ENCODE peak calls at places on chromosome 15, in five cellular contexts. G is G401, F is epithelial cell of esophagus, J is WTC11, Q is psoas muscle. I is an unnamed sample.

GRCh38 chr15:50697109-50697797 is 10.7 kb upstream of the TRPM7 start:
- DNase-seq in Q (no peak), J (no peak), G (no peak), F (peak), I (peak)

GRCh38 chr15:68311464-68311835 is 33.9 kb downstream of the FEM1B start:
- DNase-seq in F (no peak), Q (no peak), G (no peak), J (no peak), I (no peak)

GRCh38 chr15:58019503-58020376 is 45.8 kb downstream of the ALDH1A2 start:
- DNase-seq in J (no peak), F (peak), G (no peak), Q (no peak), I (peak)

GRCh38 chr15:70778258-70779076 is 15.1 kb upstream of the UACA start:
- DNase-seq in J (no peak), Q (no peak), F (peak), G (no peak), I (peak)

GRCh38 chr15:77060560-77060959 is 10.3 kb downstream of the TSPAN3 start:
- DNase-seq in Q (no peak), J (no peak), F (no peak), G (peak), I (no peak)

GRCh38 chr15:40421246-40422157 is 15.9 kb downstream of the IVD start:
- DNase-seq in Q (peak), G (peak), J (peak), F (peak), I (peak)

GRCh38 chr15:64774556-64775523 is 549 bp downstream of the RBPMS2 start:
- DNase-seq in F (no peak), J (peak), G (no peak), Q (no peak), I (no peak)

GRCh38 chr15:62579842-62580241 is 414.8 kb upstream of the C2CD4B start:
- DNase-seq in G (no peak), Q (no peak), J (no peak), F (no peak), I (no peak)

GRCh38 chr15:70362911-70363310 is 265.2 kb upstream of the TLE3 start:
- DNase-seq in G (no peak), J (peak), Q (no peak), F (peak), I (no peak)

GRCh38 chr15:59174161-59174845 is 32.3 kb upstream of the LDHAL6B start:
- DNase-seq in G (no peak), J (no peak), F (no peak), Q (no peak), I (no peak)

GRCh38 chr15:57138260-57138895 is 219.9 kb downstream of the TCF12 start:
- DNase-seq in F (peak), Q (no peak), G (peak), J (peak), I (peak)

GRCh38 chr15:92797168-92798052 is 102.7 kb upstream of the CHD2 start:
- DNase-seq in Q (no peak), F (peak), G (peak), J (no peak), I (peak)

GRCh38 chr15:56871180-56871579 is 47.3 kb upstream of the TCF12 start:
- DNase-seq in F (peak), Q (no peak), J (no peak), G (no peak), I (peak)

GRCh38 chr15:69031013-69032001 is 16.8 kb downstream of the NOX5 start:
- DNase-seq in J (peak), Q (peak), G (peak), F (peak), I (no peak)

GRCh38 chr15:65857718-65858402 is 11.4 kb upstream of the RAB11A start:
- DNase-seq in F (no peak), Q (no peak), G (no peak), J (no peak), I (no peak)

GRCh38 chr15:67329984-67330733 is 75.6 kb downstream of the IQCH start:
- DNase-seq in G (no peak), F (peak), Q (no peak), J (no peak), I (no peak)

GRCh38 chr15:82554351-82554750 is 14.1 kb upstream of the RPS17 start:
- DNase-seq in Q (no peak), J (no peak), G (peak), F (peak), I (peak)

GRCh38 chr15:48090666-48091065 is 30.1 kb upstream of the SLC24A5 start:
- DNase-seq in J (no peak), G (no peak), Q (no peak), F (no peak), I (no peak)

GRCh38 chr15:75200765-75201608 is 695 bp upstream of the C15orf39 start:
- DNase-seq in J (peak), F (peak), Q (no peak), G (no peak), I (peak)

GRCh38 chr15:56767315-56767714 is 34.0 kb upstream of the ZNF280D start:
- DNase-seq in J (no peak), G (no peak), F (peak), Q (no peak), I (peak)

GRCh38 chr15:39474657-39475056 is 106.2 kb upstream of the THBS1 start:
- DNase-seq in F (no peak), Q (no peak), G (no peak), J (no peak), I (no peak)

GRCh38 chr15:65856821-65857455 is 12.4 kb upstream of the RAB11A start:
- DNase-seq in G (peak), J (peak), F (peak), Q (peak), I (peak)

GRCh38 chr15:40291088-40291574 is 8.3 kb upstream of the ANKRD63 start:
- DNase-seq in G (no peak), J (peak), F (peak), Q (no peak), I (peak)

GRCh38 chr15:48825075-48825474 is 14.2 kb upstream of the CEP152 start:
- DNase-seq in J (no peak), F (no peak), G (no peak), Q (no peak), I (no peak)

GRCh38 chr15:48718646-48719045 is 73.1 kb upstream of the FBN1 start:
- DNase-seq in F (peak), J (no peak), G (no peak), Q (peak), I (no peak)

GRCh38 chr15:70507772-70508351 is 255.5 kb downstream of the UACA start:
- DNase-seq in G (no peak), Q (no peak), F (peak), J (no peak), I (peak)

GRCh38 chr15:98154863-98155262 is 194.4 kb downstream of the ARRDC4 start:
- DNase-seq in F (peak), J (no peak), G (no peak), Q (no peak), I (peak)

GRCh38 chr15:79702621-79703020 is 194.2 kb downstream of the MTHFS start:
- DNase-seq in G (no peak), F (no peak), Q (no peak), J (no peak), I (no peak)

GRCh38 chr15:77870195-77871065 is 207.1 kb downstream of the TBC1D2B start:
- DNase-seq in Q (peak), G (peak), J (peak), F (peak), I (peak)

GRCh38 chr15:47294765-47295259 is 422.5 kb upstream of the SEMA6D start:
- DNase-seq in J (no peak), G (no peak), F (no peak), Q (no peak), I (no peak)

GRCh38 chr15:71804695-71805470 is 5.5 kb upstream of the NR2E3 start:
- DNase-seq in G (no peak), J (no peak), F (no peak), Q (no peak), I (no peak)

GRCh38 chr15:90064931-90065681 is 37.2 kb downstream of the IDH2 start:
- DNase-seq in Q (peak), G (no peak), J (peak), F (no peak), I (no peak)

GRCh38 chr15:31228980-31229826 is 97.4 kb upstream of the KLF13 start:
- DNase-seq in F (peak), G (no peak), J (peak), Q (no peak), I (no peak)

GRCh38 chr15:67863442-67863987 is 23.7 kb upstream of the RNU6-1 start:
- DNase-seq in G (peak), J (peak), F (peak), Q (peak), I (peak)

GRCh38 chr15:31366169-31366734 is 39.6 kb downstream of the KLF13 start:
- DNase-seq in Q (peak), F (no peak), G (peak), J (no peak), I (peak)

I was measured in mammary epithelial cell.